ENCODE peak calls at places on chromosomes 4 and X, in four cellular contexts. One of them, this sample, is unnamed.

GRCh38 chr4:142917678-142918077 is 71.6 kb upstream of the INPP4B start:
- DNase-seq in SK-N-SH: no peak
- DNase-seq in neural progenitor cell: no peak
- DNase-seq in GM23248: no peak
- DNase-seq in this sample: no peak

GRCh38 chr4:10371869-10372471 is 85.3 kb downstream of the ZNF518B start:
- DNase-seq in SK-N-SH: no peak
- DNase-seq in GM23248: peak; percentile 39
- DNase-seq in neural progenitor cell: peak; percentile 3
- DNase-seq in this sample: no peak

GRCh38 chrX:13153796-13154195 is 109.4 kb upstream of the FAM9C start:
- DNase-seq in GM23248: peak; percentile 69
- DNase-seq in neural progenitor cell: no peak
- DNase-seq in SK-N-SH: no peak
- DNase-seq in this sample: no peak

GRCh38 chrX:20435913-20436312 is 169.2 kb upstream of the RPS6KA3 start:
- DNase-seq in GM23248: no peak
- DNase-seq in neural progenitor cell: no peak
- DNase-seq in SK-N-SH: no peak
- DNase-seq in this sample: no peak

GRCh38 chr4:47705326-47705981 is 132.4 kb downstream of the CORIN start:
- DNase-seq in SK-N-SH: peak; percentile 46
- DNase-seq in GM23248: peak; percentile 52
- DNase-seq in neural progenitor cell: peak; percentile 42
- DNase-seq in this sample: no peak

GRCh38 chrX:153442463-153442862 is 3.4 kb downstream of the TREX2 start:
- DNase-seq in SK-N-SH: no peak
- DNase-seq in GM23248: no peak
- DNase-seq in neural progenitor cell: no peak
- DNase-seq in this sample: no peak

GRCh38 chr4:95085118-95085833 is 327.5 kb downstream of the BMPR1B start:
- DNase-seq in neural progenitor cell: no peak
- DNase-seq in GM23248: no peak
- DNase-seq in SK-N-SH: no peak
- DNase-seq in this sample: peak; percentile 62

GRCh38 chrX:123797543-123798447 is 62.1 kb upstream of the XIAP start:
- DNase-seq in neural progenitor cell: no peak
- DNase-seq in SK-N-SH: no peak
- DNase-seq in GM23248: no peak
- DNase-seq in this sample: no peak

GRCh38 chrX:11196476-11196875 is 85.3 kb downstream of the HCCS start:
- DNase-seq in neural progenitor cell: no peak
- DNase-seq in SK-N-SH: no peak
- DNase-seq in GM23248: no peak
- DNase-seq in this sample: no peak

GRCh38 chrX:150581093-150581775 is 12.8 kb downstream of the MTM1 start:
- DNase-seq in neural progenitor cell: no peak
- DNase-seq in SK-N-SH: no peak
- DNase-seq in GM23248: peak; percentile 75
- DNase-seq in this sample: peak; percentile 87

GRCh38 chr4:10438924-10439323 is 18.3 kb downstream of the ZNF518B start:
- DNase-seq in GM23248: no peak
- DNase-seq in SK-N-SH: no peak
- DNase-seq in neural progenitor cell: no peak
- DNase-seq in this sample: no peak

GRCh38 chr4:112765317-112765989 is 128.5 kb downstream of the LARP7 start:
- DNase-seq in SK-N-SH: peak; percentile 71
- DNase-seq in neural progenitor cell: peak; percentile 78
- DNase-seq in GM23248: peak; percentile 34
- DNase-seq in this sample: no peak

GRCh38 chr4:26793750-26794149 is 66.9 kb upstream of the STIM2 start:
- DNase-seq in GM23248: no peak
- DNase-seq in neural progenitor cell: no peak
- DNase-seq in SK-N-SH: no peak
- DNase-seq in this sample: no peak

GRCh38 chrX:42289492-42290385 is 366.4 kb upstream of the CASK start:
- DNase-seq in SK-N-SH: no peak
- DNase-seq in neural progenitor cell: no peak
- DNase-seq in GM23248: no peak
- DNase-seq in this sample: no peak

GRCh38 chr4:17613761-17614415 is 553 bp upstream of the MED28 start:
- DNase-seq in GM23248: peak; percentile 93
- DNase-seq in SK-N-SH: no peak
- DNase-seq in neural progenitor cell: peak; percentile 36
- DNase-seq in this sample: peak; percentile 9

GRCh38 chrX:8235026-8235425 is 64.0 kb upstream of the VCX2 start:
- DNase-seq in neural progenitor cell: no peak
- DNase-seq in SK-N-SH: no peak
- DNase-seq in GM23248: no peak
- DNase-seq in this sample: no peak

GRCh38 chrX:49910344-49910743 is 12.1 kb upstream of the CLCN5 start:
- DNase-seq in GM23248: no peak
- DNase-seq in neural progenitor cell: no peak
- DNase-seq in SK-N-SH: no peak
- DNase-seq in this sample: no peak

GRCh38 chr4:175378372-175378771 is 433.7 kb downstream of the GPM6A start:
- DNase-seq in neural progenitor cell: no peak
- DNase-seq in GM23248: no peak
- DNase-seq in SK-N-SH: no peak
- DNase-seq in this sample: no peak

GRCh38 chr4:184267673-184268573 is 50.2 kb upstream of the ENPP6 start:
- DNase-seq in GM23248: peak; percentile 94
- DNase-seq in SK-N-SH: no peak
- DNase-seq in neural progenitor cell: no peak
- DNase-seq in this sample: peak; percentile 45

GRCh38 chr4:54255881-54256280 is 26.8 kb downstream of the PDGFRA start:
- DNase-seq in GM23248: peak; percentile 78
- DNase-seq in neural progenitor cell: no peak
- DNase-seq in SK-N-SH: no peak
- DNase-seq in this sample: no peak

GRCh38 chr4:915595-915994 is 16.5 kb downstream of the GAK start:
- DNase-seq in SK-N-SH: no peak
- DNase-seq in neural progenitor cell: no peak
- DNase-seq in GM23248: peak; percentile 55
- DNase-seq in this sample: no peak

GRCh38 chr4:128249787-128250668 is 37.6 kb downstream of the PGRMC2 start:
- DNase-seq in neural progenitor cell: peak; percentile 23
- DNase-seq in SK-N-SH: no peak
- DNase-seq in GM23248: no peak
- DNase-seq in this sample: no peak

GRCh38 chr4:71411976-71412375 is 73.2 kb downstream of the SLC4A4 start:
- DNase-seq in neural progenitor cell: no peak
- DNase-seq in SK-N-SH: no peak
- DNase-seq in GM23248: peak; percentile 3
- DNase-seq in this sample: no peak

GRCh38 chr4:95284668-95285067 is 264.1 kb downstream of the UNC5C start:
- DNase-seq in GM23248: no peak
- DNase-seq in neural progenitor cell: no peak
- DNase-seq in SK-N-SH: no peak
- DNase-seq in this sample: no peak

GRCh38 chr4:114281561-114281960 is 302.1 kb upstream of the ARSJ start:
- DNase-seq in SK-N-SH: no peak
- DNase-seq in neural progenitor cell: no peak
- DNase-seq in GM23248: peak; percentile 89
- DNase-seq in this sample: no peak

GRCh38 chr4:124650614-124651013 is 61.9 kb downstream of the ANKRD50 start:
- DNase-seq in SK-N-SH: no peak
- DNase-seq in neural progenitor cell: no peak
- DNase-seq in GM23248: no peak
- DNase-seq in this sample: no peak

GRCh38 chr4:90542216-90542615 is 415.0 kb downstream of the CCSER1 start:
- DNase-seq in neural progenitor cell: no peak
- DNase-seq in GM23248: no peak
- DNase-seq in SK-N-SH: no peak
- DNase-seq in this sample: no peak
- H2AFZ ChIP-seq in neural progenitor cell: no peak overlapping the region
- H2AFZ ChIP-seq in GM23248: no peak overlapping the region
- H2AFZ ChIP-seq in SK-N-SH: no peak overlapping the region
- H2AFZ ChIP-seq in this sample: no peak overlapping the region

GRCh38 chr4:104641427-104641826 is 146.7 kb upstream of the CXXC4 start:
- DNase-seq in neural progenitor cell: peak; percentile 67
- DNase-seq in GM23248: no peak
- DNase-seq in SK-N-SH: no peak
- DNase-seq in this sample: no peak

GRCh38 chr4:104642521-104642920 is 147.8 kb upstream of the CXXC4 start:
- DNase-seq in SK-N-SH: no peak
- DNase-seq in neural progenitor cell: no peak
- DNase-seq in GM23248: no peak
- DNase-seq in this sample: no peak

GRCh38 chr4:104649631-104650030 is 154.9 kb upstream of the CXXC4 start:
- DNase-seq in GM23248: no peak
- DNase-seq in SK-N-SH: no peak
- DNase-seq in neural progenitor cell: no peak
- DNase-seq in this sample: no peak

DNA sequence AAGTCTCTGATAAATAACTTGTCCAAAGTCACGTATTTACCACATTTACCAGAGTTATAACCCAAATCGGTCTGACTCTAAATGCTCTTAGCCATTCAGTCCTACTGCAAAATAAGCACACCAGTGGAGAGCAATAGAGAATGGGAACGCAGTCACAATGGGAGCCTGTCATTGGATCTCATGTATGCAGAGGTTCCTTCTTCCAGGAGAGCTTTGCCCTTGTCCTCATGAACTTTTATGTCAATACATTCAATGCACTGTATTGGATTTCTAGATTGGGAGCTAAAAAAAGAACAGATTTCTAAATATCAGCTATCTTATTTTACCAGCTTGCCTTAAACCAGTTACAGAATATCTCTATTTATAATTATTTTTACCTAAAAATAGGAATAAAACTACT is 149.1 kb upstream of the CXXC4 start:
- DNase-seq in GM23248: no peak
- DNase-seq in neural progenitor cell: no peak
- DNase-seq in SK-N-SH: no peak
- DNase-seq in this sample: no peak
- H3F3A ChIP-seq in GM23248: no peaks in the 10 kb centered on the region
- H3F3A ChIP-seq in neural progenitor cell: no peaks in the 10 kb centered on the region
- H3F3A ChIP-seq in SK-N-SH: no peaks in the 10 kb centered on the region
- H3F3A ChIP-seq in this sample: no peaks in the 10 kb centered on the region

GRCh38 chr4:15910150-15910945 is 28.2 kb downstream of the FGFBP1 start:
- DNase-seq in neural progenitor cell: no peak
- DNase-seq in GM23248: no peak
- DNase-seq in SK-N-SH: no peak
- DNase-seq in this sample: no peak

GRCh38 chr4:15914291-15914690 is 24.2 kb downstream of the FGFBP1 start:
- DNase-seq in SK-N-SH: no peak
- DNase-seq in neural progenitor cell: no peak
- DNase-seq in GM23248: no peak
- DNase-seq in this sample: no peak

GRCh38 chr4:15912961-15913630 is 25.4 kb downstream of the FGFBP1 start:
- DNase-seq in neural progenitor cell: no peak
- DNase-seq in SK-N-SH: no peak
- DNase-seq in GM23248: peak; percentile 11
- DNase-seq in this sample: no peak

GRCh38 chr4:15913631-15913970 is 24.9 kb downstream of the FGFBP1 start:
- DNase-seq in GM23248: peak; percentile 92
- DNase-seq in neural progenitor cell: no peak
- DNase-seq in SK-N-SH: no peak
- DNase-seq in this sample: peak; percentile 99

DNA sequence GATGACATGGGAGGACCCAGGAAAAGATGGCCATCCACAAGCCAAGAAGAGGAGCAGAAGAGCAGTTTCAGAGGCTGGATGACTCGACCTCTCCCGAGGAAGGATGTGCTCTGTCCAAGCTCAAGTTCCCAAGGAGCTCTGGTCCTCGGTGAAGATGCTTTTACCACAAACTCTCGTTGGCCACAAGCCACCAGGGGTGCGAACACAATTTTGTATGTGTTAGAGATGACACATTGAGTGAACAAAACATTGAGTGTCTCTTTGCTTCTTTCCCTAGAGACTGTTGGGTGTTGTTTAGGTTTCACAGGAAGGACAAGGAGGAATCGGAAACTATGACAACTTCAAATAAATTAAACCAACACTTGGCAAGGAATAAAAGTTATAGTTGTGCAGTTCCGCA is 26.3 kb downstream of the FGFBP1 start:
- DNase-seq in GM23248: peak; percentile 8
- DNase-seq in neural progenitor cell: no peak
- DNase-seq in SK-N-SH: no peak
- DNase-seq in this sample: no peak
- H2AFZ ChIP-seq in GM23248: no peak overlapping the region
- H2AFZ ChIP-seq in neural progenitor cell: no peak overlapping the region
- H2AFZ ChIP-seq in SK-N-SH: no peak overlapping the region
- H2AFZ ChIP-seq in this sample: no peak overlapping the region

GRCh38 chr4:180794352-180794751 is 1448.8 kb upstream of the TENM3 start:
- DNase-seq in SK-N-SH: no peak
- DNase-seq in GM23248: no peak
- DNase-seq in neural progenitor cell: no peak
- DNase-seq in this sample: no peak

GRCh38 chr4:180799798-180800197 is 1443.4 kb upstream of the TENM3 start:
- DNase-seq in GM23248: no peak
- DNase-seq in neural progenitor cell: no peak
- DNase-seq in SK-N-SH: no peak
- DNase-seq in this sample: no peak

DNA sequence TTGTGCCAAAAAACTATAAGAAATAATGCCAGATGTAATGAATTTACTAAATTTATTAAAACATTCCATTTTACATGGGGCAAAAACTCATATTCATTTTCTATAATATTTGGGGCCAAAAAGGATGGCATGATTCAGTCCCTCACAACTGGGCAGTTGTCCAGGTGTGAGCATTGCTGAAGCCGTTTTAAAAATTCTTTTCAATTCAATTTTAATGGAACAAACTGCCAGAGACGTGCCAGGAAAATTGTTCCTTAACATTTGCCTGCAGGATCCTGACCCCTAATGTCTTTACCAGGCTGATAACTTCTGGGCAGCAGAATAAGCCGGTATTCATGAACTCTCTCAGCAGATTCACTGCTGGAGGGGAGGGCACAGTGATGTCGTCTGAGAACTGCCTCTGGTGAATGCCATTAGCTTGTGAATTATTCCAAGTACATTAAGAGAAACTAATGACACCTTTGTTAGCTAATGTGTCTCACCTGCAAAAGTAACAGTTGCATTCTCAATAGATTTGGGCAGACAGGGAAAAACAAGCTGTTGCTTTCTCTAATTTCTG is 1445.1 kb upstream of the TENM3 start:
- DNase-seq in GM23248: peak; percentile 4
- DNase-seq in SK-N-SH: no peak
- DNase-seq in neural progenitor cell: no peak
- DNase-seq in this sample: no peak
- H3F3A ChIP-seq in GM23248: no peaks in the 10 kb centered on the region
- H3F3A ChIP-seq in SK-N-SH: no peaks in the 10 kb centered on the region
- H3F3A ChIP-seq in neural progenitor cell: no peaks in the 10 kb centered on the region
- H3F3A ChIP-seq in this sample: no peaks in the 10 kb centered on the region

GRCh38 chr4:78059524-78059889 is 2.4 kb downstream of the FRAS1 start:
- DNase-seq in SK-N-SH: peak; percentile 70
- DNase-seq in neural progenitor cell: peak; percentile 87
- DNase-seq in GM23248: peak; percentile 92
- DNase-seq in this sample: peak; percentile 50
- H2AFZ ChIP-seq in SK-N-SH: peak overlapping the region; percentile 86
- H2AFZ ChIP-seq in neural progenitor cell: peak overlapping the region; percentile 96
- H2AFZ ChIP-seq in GM23248: peak overlapping the region; percentile 96
- H2AFZ ChIP-seq in this sample: peak overlapping the region; percentile 97

This sample was measured in PC-9.